ENCODE peak calls at places on chromosome 7, in nine cellular contexts. U is heart left ventricle, N is transverse colon, Z is ovary, D is uterus, R is adrenal gland, F is vagina, S is Peyer's patch, X is tibial nerve. A is an unnamed sample. For H3K4me1, the result is how much of the 10 kb centered on the place peaks cover.

GRCh38 chr7:13240349-13240748 is 552.9 kb downstream of the ARL4A start:
- DNase-seq in U (no peak), N (no peak), X (no peak), S (no peak), R (no peak), D (no peak), F (no peak), Z (no peak), A (no peak)

GRCh38 chr7:41107330-41107937 is 595.5 kb downstream of the INHBA start:
- DNase-seq in D (peak), S (no peak), N (no peak), R (no peak), F (no peak), U (no peak), X (no peak), Z (no peak), A (peak)

GRCh38 chr7:43791665-43792064 is 33.2 kb downstream of the BLVRA start:
- DNase-seq in Z (no peak), F (no peak), R (no peak), X (no peak), D (no peak), U (no peak), N (no peak), S (no peak), A (no peak)

GRCh38 chr7:5143935-5144903 is 45.8 kb upstream of the WIPI2 start:
- DNase-seq in U (peak), F (no peak), X (no peak), R (peak), N (peak), D (no peak), S (peak), Z (no peak), A (no peak)

GRCh38 chr7:40298421-40298820 is 163.6 kb downstream of the SUGCT start:
- DNase-seq in Z (no peak), R (no peak), U (no peak), X (no peak), D (no peak), N (no peak), S (no peak), F (no peak), A (no peak)

GRCh38 chr7:80942261-80943041 is 23.6 kb upstream of the SEMA3C start:
- DNase-seq in N (peak), D (peak), U (peak), R (peak), Z (peak), X (no peak), S (no peak), F (no peak), A (peak)

GRCh38 chr7:36638140-36638539 is 86.2 kb downstream of the AOAH start:
- DNase-seq in U (no peak), R (no peak), X (no peak), F (no peak), N (no peak), Z (no peak), D (no peak), S (no peak), A (no peak)

GRCh38 chr7:150978136-150978789 is at the start of gene KCNH2:
- DNase-seq in D (peak), U (peak), Z (peak), F (no peak), S (no peak), X (no peak), N (no peak), R (no peak), A (no peak)

GRCh38 chr7:123849855-123850254 is 4.9 kb downstream of the HYAL4 start:
- DNase-seq in R (no peak), F (no peak), D (no peak), U (no peak), S (no peak), Z (no peak), X (no peak), N (no peak), A (no peak)

GRCh38 chr7:127588697-127589482 is 679 bp downstream of the ARF5 start:
- DNase-seq in N (peak), D (peak), U (peak), S (peak), X (peak), F (no peak), R (peak), Z (peak), A (peak)

GRCh38 chr7:116273918-116274301 is 63.6 kb downstream of the TES start:
- DNase-seq in N (no peak), F (no peak), D (no peak), Z (no peak), U (no peak), R (no peak), X (no peak), S (no peak), A (no peak)

GRCh38 chr7:7100432-7100849 is 81.9 kb upstream of the C1GALT1 start:
- DNase-seq in Z (no peak), S (no peak), X (no peak), D (no peak), F (no peak), U (no peak), R (peak), N (no peak), A (peak)

GRCh38 chr7:135254-135653 is 57.1 kb upstream of the FAM20C start:
- DNase-seq in Z (no peak), U (no peak), D (no peak), S (no peak), R (no peak), X (no peak), N (no peak), F (no peak), A (no peak)

GRCh38 chr7:55786901-55787300 is 75.7 kb downstream of the SEPTIN14 start:
- DNase-seq in Z (no peak), U (no peak), F (peak), D (no peak), S (no peak), X (no peak), R (no peak), N (no peak), A (no peak)

GRCh38 chr7:114819629-114820362 is 102.1 kb upstream of the MDFIC start:
- DNase-seq in U (no peak), R (peak), D (peak), F (no peak), Z (no peak), S (no peak), X (peak), N (no peak), A (peak)

GRCh38 chr7:11960621-11961020 is 128.6 kb upstream of the THSD7A start:
- DNase-seq in R (no peak), U (no peak), X (no peak), F (no peak), D (no peak), S (no peak), Z (no peak), N (no peak), A (no peak)

GRCh38 chr7:29106128-29106988 is 40.0 kb downstream of the CPVL start:
- DNase-seq in Z (no peak), D (peak), U (peak), R (peak), F (no peak), X (peak), N (no peak), S (no peak), A (no peak)

DNA sequence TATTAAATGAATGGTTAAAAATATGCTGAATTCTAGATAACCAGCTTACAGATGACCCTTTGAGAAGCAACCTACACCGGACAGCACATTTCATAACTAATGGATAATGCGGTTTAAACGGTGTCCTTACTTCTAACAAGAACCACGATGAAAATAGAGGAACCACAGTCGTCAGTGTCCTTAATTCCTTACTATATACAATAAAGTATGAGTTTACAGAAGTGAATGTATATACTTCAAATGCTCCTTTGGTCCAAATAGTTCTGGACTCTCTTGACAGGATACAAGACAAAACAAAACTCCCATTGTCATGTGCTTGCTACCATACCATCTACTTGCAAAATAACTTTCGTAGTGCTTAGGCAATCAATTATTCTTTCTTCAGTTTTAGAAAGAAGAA is 2.4 kb downstream of the NAMPT start:
- DNase-seq in X (no peak), Z (no peak), N (no peak), F (no peak), D (no peak), U (no peak), S (no peak), R (no peak), A (no peak)
- TF ChIP-seq POLR2A in X (no peak), Z (no peak), N (no peak), F (no peak), D (no peak), U (no peak), S (no peak), R (no peak), A (no peak)

GRCh38 chr7:100370746-100371145 is 2.5 kb upstream of the PILRA start:
- DNase-seq in S (no peak), N (no peak), Z (no peak), F (no peak), R (no peak), D (no peak), U (no peak), X (no peak), A (no peak)
- H3K4me1 ChIP-seq in S (under half), N (under half), Z (under half), F (under half), R (under half), D (under half), U (under half), X (under half), A (under half)

DNA sequence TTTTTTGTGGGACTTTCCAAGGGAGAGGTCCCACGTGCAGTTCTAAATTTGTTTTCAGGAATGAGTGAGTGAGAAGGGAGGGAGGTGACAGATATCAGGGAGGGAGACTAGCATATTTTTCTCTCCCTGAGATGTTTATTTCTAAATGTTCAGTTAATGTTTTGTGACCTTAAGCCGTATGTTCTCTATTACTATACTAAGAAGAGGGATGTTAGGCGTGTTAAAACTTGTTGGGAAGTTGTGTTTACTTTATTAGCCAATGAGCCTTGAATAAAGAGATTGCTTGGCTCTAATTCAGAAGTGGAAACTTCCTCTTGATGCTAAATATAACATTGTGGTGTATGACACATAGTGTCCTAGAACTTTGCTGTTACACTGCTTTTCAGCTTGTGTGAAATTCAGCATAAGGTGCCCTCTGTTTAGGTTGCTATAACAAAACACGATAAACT is 37.3 kb downstream of the DNAH11 start:
- DNase-seq in D (no peak), S (no peak), Z (no peak), R (no peak), X (no peak), F (no peak), U (no peak), N (no peak), A (no peak)
- TF ChIP-seq POLR2A in D (no peak), S (no peak), Z (no peak), R (no peak), X (no peak), F (no peak), U (no peak), N (no peak), A (no peak)

GRCh38 chr7:82593780-82594179 is 150.2 kb upstream of the CACNA2D1 start:
- DNase-seq in X (no peak), N (no peak), D (no peak), U (no peak), S (no peak), Z (no peak), F (no peak), R (no peak), A (no peak)
- H3K4me1 ChIP-seq in X (under half), N (under half), D (under half), U (under half), S (under half), Z (under half), F (under half), R (under half), A (under half)

GRCh38 chr7:130910949-130911944 is 177.2 kb upstream of the KLF14 start:
- DNase-seq in X (no peak), N (no peak), S (no peak), R (no peak), U (no peak), D (no peak), Z (no peak), F (no peak), A (no peak)
- TF ChIP-seq POLR2A in X (no peak), N (peak), S (no peak), R (no peak), U (no peak), D (no peak), Z (no peak), F (no peak), A (no peak)

GRCh38 chr7:74275401-74275881 is 13.8 kb upstream of the CLIP2 start:
- DNase-seq in Z (no peak), D (no peak), U (no peak), F (no peak), S (no peak), X (no peak), N (no peak), R (no peak), A (no peak)
- H3K4me1 ChIP-seq in Z (under half), D (under half), U (under half), F (under half), S (under half), X (under half), N (under half), R (under half), A (under half)

DNA sequence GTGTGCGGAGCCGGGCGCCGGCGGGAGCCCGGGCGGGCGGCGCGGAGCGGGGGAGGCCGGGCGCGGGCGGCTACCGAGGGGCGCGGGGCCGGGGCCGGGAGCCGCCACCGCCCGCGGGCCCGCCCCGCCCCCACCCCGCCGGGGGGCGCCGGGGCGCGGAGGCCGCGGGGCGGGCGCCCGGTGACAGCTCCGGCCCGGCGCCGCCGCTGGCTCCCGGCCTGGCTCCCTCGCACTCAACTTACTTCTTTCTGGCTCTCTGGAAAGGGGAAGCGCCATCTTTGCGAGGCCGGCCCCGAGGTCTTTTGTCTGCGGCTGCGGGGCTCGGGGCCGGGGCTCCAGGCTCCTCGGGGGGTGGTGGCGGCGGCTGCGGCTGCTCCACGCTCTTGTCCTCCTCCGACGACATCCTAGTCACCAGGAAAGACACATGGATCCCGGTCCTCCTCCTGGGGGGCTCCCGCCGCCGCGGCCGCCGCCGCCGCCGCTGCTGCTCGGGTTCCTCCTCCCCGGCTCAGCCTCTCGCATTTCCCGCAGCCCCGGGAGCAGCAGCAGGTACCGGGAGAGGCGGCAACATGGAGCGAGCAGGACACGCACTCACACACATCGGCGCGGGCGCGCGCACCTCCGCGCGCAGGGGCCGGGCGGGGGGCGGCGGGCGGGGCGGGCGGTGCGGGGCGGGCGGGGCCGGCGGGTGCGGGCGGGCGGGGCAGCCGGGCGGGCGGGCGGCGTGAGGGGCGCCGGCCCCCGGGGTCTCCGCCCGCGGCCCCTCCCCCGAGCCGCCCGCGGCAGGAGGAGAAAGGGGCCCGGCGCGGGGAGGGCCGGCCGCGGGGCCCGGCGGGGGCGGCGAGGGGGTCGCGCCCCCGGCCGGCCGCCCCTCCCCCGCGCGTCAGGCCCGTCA is at the start of gene KMT2C:
- DNase-seq in F (no peak), N (peak), D (peak), U (peak), S (peak), Z (peak), R (peak), X (peak), A (peak)
- TF ChIP-seq POLR2A in F (peak), N (peak), D (peak), U (peak), S (peak), Z (peak), R (no peak), X (peak), A (no peak)

GRCh38 chr7:132207782-132208181 is 368.5 kb downstream of the PLXNA4 start:
- DNase-seq in U (no peak), X (no peak), Z (no peak), D (no peak), N (no peak), S (no peak), R (no peak), F (no peak), A (no peak)
- H3K4me1 ChIP-seq in U (under half), X (under half), Z (under half), D (under half), N (under half), S (under half), R (under half), F (under half), A (under half)

GRCh38 chr7:82284936-82285519 is 158.5 kb downstream of the CACNA2D1 start:
- DNase-seq in N (no peak), X (no peak), R (no peak), D (no peak), Z (no peak), U (no peak), S (no peak), F (no peak), A (no peak)

GRCh38 chr7:82291931-82292330 is 151.6 kb downstream of the CACNA2D1 start:
- DNase-seq in Z (no peak), F (no peak), D (no peak), N (no peak), X (no peak), S (no peak), U (no peak), R (no peak), A (no peak)

GRCh38 chr7:82289889-82290288 is 153.7 kb downstream of the CACNA2D1 start:
- DNase-seq in N (no peak), D (no peak), S (no peak), X (no peak), U (no peak), F (no peak), R (no peak), Z (no peak), A (no peak)

GRCh38 chr7:82286096-82286841 is 157.3 kb downstream of the CACNA2D1 start:
- DNase-seq in R (no peak), N (no peak), S (no peak), U (no peak), X (no peak), Z (no peak), D (no peak), F (no peak), A (no peak)

DNA sequence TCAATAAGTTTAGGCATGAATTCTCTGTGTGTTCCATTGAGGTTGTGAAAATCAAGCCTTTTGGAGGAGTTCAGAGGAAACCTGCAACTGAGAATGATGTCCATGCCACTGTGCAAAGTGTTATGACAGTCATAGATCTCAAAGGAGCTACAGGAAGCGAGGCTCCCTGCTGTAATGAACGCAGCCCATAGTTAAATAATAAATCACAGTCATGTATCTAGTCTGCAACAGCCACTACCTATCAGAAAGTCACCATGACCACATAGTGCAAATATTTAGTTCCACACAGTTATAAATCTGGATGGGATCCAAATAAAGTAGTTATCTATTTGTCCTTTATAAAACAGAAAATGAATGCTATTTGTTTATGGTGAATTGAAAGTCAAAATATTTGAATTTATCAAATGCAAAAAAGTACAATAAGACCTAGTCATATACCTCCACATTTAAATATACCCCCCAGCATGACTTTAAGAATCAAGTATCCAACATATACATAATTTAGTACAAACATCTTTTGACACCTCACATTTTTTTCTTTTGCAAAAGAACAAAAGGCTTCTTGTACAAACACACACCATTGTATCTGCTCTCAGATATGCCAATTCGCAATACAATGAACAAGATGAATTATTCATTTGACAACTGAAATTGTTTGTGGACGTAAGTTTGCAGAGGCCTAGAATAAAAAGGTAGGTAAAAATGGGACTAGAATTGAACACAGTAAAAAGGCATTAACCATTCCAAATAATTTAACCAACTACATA is 154.6 kb downstream of the CACNA2D1 start:
- DNase-seq in S (no peak), R (no peak), F (no peak), U (no peak), X (no peak), Z (no peak), D (no peak), N (no peak), A (no peak)
- TF ChIP-seq POLR2A in S (no peak), R (no peak), F (no peak), U (no peak), X (no peak), Z (no peak), D (no peak), N (no peak), A (no peak)